ENCODE peak calls at places on chromosomes 13 and 19, in nine cellular contexts. K, Q, G, F, V, R, N, J and I are unnamed samples. For H3K4me1 and H3K9me3, the result is how much of the 10 kb centered on the place peaks cover.

GRCh38 chr19:40815223-40815622 is 16.2 kb downstream of the EGLN2 start:
- DNase-seq in V (no peak), Q (no peak), F (peak), R (no peak), G (no peak), K (no peak), J (no peak), N (no peak), I (no peak)

GRCh38 chr13:51342706-51343105 is 3.2 kb downstream of the SERPINE3 start:
- DNase-seq in J (no peak), N (peak), G (no peak), V (no peak), K (no peak), R (peak), Q (no peak), F (no peak), I (no peak)

GRCh38 chr19:33496016-33496415 is 25.6 kb downstream of the PEPD start:
- DNase-seq in V (no peak), N (peak), R (no peak), Q (no peak), K (no peak), J (no peak), F (no peak), G (no peak), I (no peak)

GRCh38 chr13:81138353-81138995 is 797.5 kb upstream of the SPRY2 start:
- DNase-seq in V (no peak), N (no peak), G (no peak), K (no peak), F (no peak), R (no peak), Q (no peak), J (no peak), I (no peak)

GRCh38 chr13:38866649-38867048 is 124.0 kb downstream of the STOML3 start:
- DNase-seq in K (no peak), G (no peak), V (no peak), N (peak), F (no peak), R (no peak), J (no peak), Q (peak), I (no peak)

GRCh38 chr13:95527955-95528354 is 24.6 kb upstream of the CLDN10 start:
- DNase-seq in G (no peak), K (no peak), R (no peak), J (no peak), N (no peak), Q (no peak), V (no peak), F (no peak), I (no peak)

GRCh38 chr13:40352385-40352778 is 314.1 kb downstream of the FOXO1 start:
- DNase-seq in J (peak), G (no peak), N (peak), V (no peak), Q (no peak), K (no peak), R (peak), F (peak), I (peak)

GRCh38 chr19:40055832-40056504 is at the start of gene ZNF780B:
- DNase-seq in V (peak), K (peak), J (peak), R (peak), N (peak), F (peak), Q (peak), G (peak), I (peak)

GRCh38 chr13:41458939-41459753 is 1.8 kb downstream of the RGCC start:
- DNase-seq in R (peak), V (peak), G (peak), F (peak), K (peak), N (peak), Q (peak), J (no peak), I (peak)

GRCh38 chr13:110950819-110951570 is 36.1 kb upstream of the ANKRD10 start:
- DNase-seq in K (no peak), Q (no peak), J (no peak), V (no peak), F (no peak), G (no peak), R (no peak), N (no peak), I (no peak)

GRCh38 chr13:109166807-109167206 is 537.4 kb downstream of the MYO16 start:
- DNase-seq in G (no peak), K (no peak), J (no peak), V (no peak), F (no peak), N (no peak), Q (no peak), R (no peak), I (no peak)

GRCh38 chr13:100619940-100620339 is 31.4 kb upstream of the GGACT start:
- DNase-seq in V (no peak), N (no peak), F (no peak), J (no peak), Q (no peak), R (no peak), K (no peak), G (no peak), I (no peak)

GRCh38 chr19:35753634-35754364 is 3.0 kb downstream of the HSPB6 start:
- DNase-seq in K (no peak), V (no peak), F (no peak), G (no peak), N (no peak), R (no peak), Q (no peak), J (no peak), I (no peak)
- H3K4me1 ChIP-seq in K (under half), V (under half), F (under half), G (under half), N (under half), R (under half), Q (under half), J (under half), I (under half)

GRCh38 chr19:10811391-10812111 is 24.5 kb downstream of the TMED1 start:
- DNase-seq in G (no peak), R (no peak), V (no peak), Q (no peak), N (no peak), J (no peak), F (no peak), K (no peak), I (no peak)

GRCh38 chr19:10815007-10815531 is 20.9 kb downstream of the TMED1 start:
- DNase-seq in G (no peak), V (no peak), J (no peak), R (no peak), N (no peak), K (no peak), F (no peak), Q (no peak), I (no peak)

GRCh38 chr19:10812196-10812595 is 23.8 kb downstream of the TMED1 start:
- DNase-seq in Q (no peak), N (no peak), R (no peak), J (no peak), G (no peak), K (no peak), V (no peak), F (no peak), I (no peak)

GRCh38 chr19:10815969-10816635 is 19.9 kb downstream of the TMED1 start:
- DNase-seq in G (no peak), V (no peak), R (no peak), N (no peak), Q (no peak), F (no peak), J (no peak), K (no peak), I (no peak)

DNA sequence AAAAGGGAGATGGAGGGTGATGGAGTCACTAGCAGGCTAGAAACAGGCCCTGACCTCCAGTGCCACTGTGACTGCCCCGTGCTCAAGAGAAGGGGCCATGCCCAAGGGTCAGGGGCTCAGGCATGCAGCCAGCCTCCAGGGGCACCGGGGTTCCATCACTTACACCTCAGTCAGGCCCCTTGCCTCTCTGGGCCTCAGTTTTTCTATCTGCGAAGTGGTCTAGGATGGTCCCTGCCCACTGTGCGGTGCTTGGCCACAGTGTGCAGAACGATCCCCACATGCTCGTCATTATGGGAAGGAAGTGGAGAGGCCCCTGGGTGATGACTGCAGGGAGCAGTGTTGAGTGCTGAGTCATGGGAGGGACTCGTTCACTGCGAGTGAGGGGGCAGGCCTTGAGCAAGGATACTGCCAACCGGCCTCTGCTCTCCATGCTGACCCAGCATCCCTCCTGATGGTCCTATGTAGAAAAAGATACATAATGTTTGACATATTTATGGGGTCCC is 23.1 kb downstream of the TMED1 start:
- DNase-seq in K (peak), G (no peak), N (peak), F (peak), R (peak), V (no peak), Q (peak), J (no peak), I (peak)
- H3K27ac ChIP-seq in K (no peak), G (peak), N (peak), F (peak), R (peak), V (no peak), Q (peak), J (no peak), I (peak)

GRCh38 chr19:36997152-36997842 is 80.9 kb upstream of the ZNF420 start:
- DNase-seq in J (no peak), G (no peak), R (no peak), K (no peak), F (no peak), Q (no peak), V (no peak), N (no peak), I (no peak)
- H3K9me3 ChIP-seq in J (under half), G (under half), R (under half), K (under half), F (under half), Q (under half), V (under half), N (under half), I (under half)

GRCh38 chr19:1269065-1269477 is at the start of gene CIRBP:
- DNase-seq in R (peak), J (peak), G (peak), K (peak), F (peak), V (peak), Q (peak), N (peak), I (peak)
- H3K4me1 ChIP-seq in R (under half), J (half or more), G (half or more), K (under half), F (half or more), V (half or more), Q (half or more), N (under half), I (half or more)

GRCh38 chr19:53980553-53981407 is 10.7 kb upstream of the CACNG6 start:
- DNase-seq in F (no peak), R (peak), G (no peak), V (no peak), K (no peak), J (no peak), N (peak), Q (peak), I (no peak)
- H3K27ac ChIP-seq in F (no peak), R (no peak), G (no peak), V (no peak), K (peak), J (no peak), N (peak), Q (peak), I (no peak)

DNA sequence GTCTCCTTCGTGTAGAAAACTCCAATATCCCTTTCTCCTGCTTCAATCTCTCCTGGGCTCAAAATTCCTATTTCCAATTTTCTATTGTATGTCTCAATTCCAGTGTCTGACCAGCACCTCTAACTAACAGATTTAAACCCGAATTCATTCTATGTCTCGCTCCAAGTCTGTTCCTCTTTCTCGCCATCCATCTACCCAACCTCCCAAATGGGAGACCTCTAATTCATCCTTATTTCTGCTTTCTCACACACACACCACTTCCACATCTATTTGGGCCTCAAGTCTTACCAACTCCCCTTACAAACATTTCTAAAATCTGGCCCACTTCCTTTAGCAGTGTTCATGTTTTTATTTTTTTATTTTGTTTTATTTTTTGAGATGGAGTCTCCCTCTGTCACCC is 53.3 kb downstream of the MBD3L2B start:
- DNase-seq in R (no peak), N (no peak), J (no peak), F (no peak), K (no peak), V (no peak), G (no peak), Q (no peak), I (no peak)
- H3K9me3 ChIP-seq in R (under half), N (under half), J (under half), F (under half), K (under half), V (under half), G (under half), Q (under half), I (under half)

DNA sequence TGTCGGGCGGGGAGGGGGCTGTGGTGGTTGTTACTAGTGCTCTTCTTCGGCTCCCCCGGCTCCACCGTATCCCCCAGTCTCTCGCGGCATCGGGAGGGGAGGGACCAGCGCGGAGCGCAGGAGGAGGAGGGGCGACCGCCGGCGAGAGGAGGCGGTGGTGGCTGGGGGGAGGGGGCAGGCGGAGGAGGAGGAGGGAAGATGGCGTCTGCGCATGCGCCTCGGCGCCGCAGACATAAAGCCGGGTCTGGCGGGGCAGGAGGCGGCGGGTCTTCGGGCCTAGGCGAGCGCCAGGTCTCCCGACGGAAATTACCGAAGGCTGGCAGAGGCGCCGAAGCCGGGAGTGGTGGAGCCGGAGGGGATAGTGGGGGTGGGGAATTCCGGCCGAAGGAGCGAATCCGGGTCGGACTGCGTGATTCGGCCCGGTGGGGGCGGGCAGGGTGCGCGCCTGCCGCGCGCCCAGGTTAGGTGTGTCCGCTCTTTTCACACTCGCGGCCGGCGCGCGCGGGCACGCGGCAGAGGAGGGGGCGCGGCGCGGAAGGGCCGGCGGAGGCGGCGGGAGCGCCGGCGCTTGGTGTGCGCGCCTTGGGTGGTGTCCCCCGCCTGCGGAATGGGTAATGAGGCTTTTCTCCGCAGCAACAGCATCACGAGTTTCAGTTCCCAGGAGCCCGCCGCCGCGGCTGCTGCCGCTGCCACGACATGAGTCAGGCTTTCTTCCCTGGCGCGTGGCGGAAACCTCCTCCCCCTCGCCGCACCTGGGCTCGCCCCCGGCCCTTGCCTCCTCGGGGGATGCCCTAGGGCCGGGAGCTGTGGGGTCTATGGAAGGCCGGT is 1.3 kb upstream of the TSC22D1 start:
- DNase-seq in N (peak), Q (peak), R (peak), K (peak), V (peak), J (peak), F (peak), G (peak), I (peak)
- H3K4me1 ChIP-seq in N (under half), Q (under half), R (under half), K (under half), V (under half), J (under half), F (under half), G (under half), I (under half)

GRCh38 chr19:48500830-48501445 is 10.7 kb downstream of the LMTK3 start:
- DNase-seq in R (no peak), J (no peak), G (no peak), K (no peak), Q (no peak), V (no peak), F (no peak), N (no peak), I (peak)

GRCh38 chr19:48499352-48500090 is 12.1 kb downstream of the LMTK3 start:
- DNase-seq in K (no peak), R (no peak), V (no peak), J (no peak), G (no peak), F (no peak), N (no peak), Q (no peak), I (no peak)

GRCh38 chr19:48501961-48502719 is 9.5 kb downstream of the LMTK3 start:
- DNase-seq in N (no peak), J (no peak), V (peak), R (no peak), Q (peak), F (no peak), G (peak), K (peak), I (peak)

GRCh38 chr19:48502720-48503018 is 9.0 kb downstream of the LMTK3 start:
- DNase-seq in G (no peak), V (no peak), K (no peak), Q (no peak), J (no peak), F (no peak), R (no peak), N (no peak), I (no peak)

GRCh38 chr19:48501446-48501960 is 10.1 kb downstream of the LMTK3 start:
- DNase-seq in V (peak), R (no peak), J (no peak), Q (peak), G (peak), K (peak), N (no peak), F (no peak), I (peak)
- H3K27ac ChIP-seq in V (peak), R (no peak), J (no peak), Q (peak), G (peak), K (no peak), N (no peak), F (no peak), I (peak)